ENCODE peak calls at places on chromosomes 12 and 14, in four cellular contexts. R is ovary, G is GM12878, K is transverse colon. Z is an unnamed sample.

GRCh38 chr12:16685107-16685506 is 79.1 kb upstream of the LMO3 start:
- DNase-seq in R (no peak), G (no peak), K (no peak), Z (no peak)

GRCh38 chr12:40204337-40204736 is 20.5 kb upstream of the LRRK2 start:
- DNase-seq in R (no peak), G (no peak), K (no peak), Z (no peak)

GRCh38 chr14:72708708-72709475 is 185.0 kb downstream of the DPF3 start:
- DNase-seq in R (no peak), G (no peak), K (no peak), Z (no peak)

GRCh38 chr12:77493769-77494168 is 336.9 kb upstream of the NAV3 start:
- DNase-seq in R (no peak), G (no peak), K (no peak), Z (no peak)

GRCh38 chr14:105465209-105466031 is 9.2 kb upstream of the CRIP2 start:
- DNase-seq in R (no peak), G (no peak), K (no peak), Z (no peak)

GRCh38 chr12:90211017-90211416 is 502.4 kb upstream of the ATP2B1 start:
- DNase-seq in R (no peak), G (no peak), K (no peak), Z (no peak)

GRCh38 chr14:98957211-98958047 is 314.6 kb downstream of the BCL11B start:
- DNase-seq in R (peak; percentile 59), G (no peak), K (peak; percentile 51), Z (peak; percentile 86)

GRCh38 chr14:46472261-46472660 is 179.3 kb downstream of the RPL10L start:
- DNase-seq in R (no peak), G (no peak), K (no peak), Z (no peak)

GRCh38 chr14:57749267-57749666 is 116.6 kb downstream of the SLC35F4 start:
- DNase-seq in R (no peak), G (no peak), K (no peak), Z (no peak)

GRCh38 chr14:99968156-99968920 is 96.9 kb upstream of the EVL start:
- DNase-seq in R (no peak), G (no peak), K (no peak), Z (no peak)

GRCh38 chr12:92445253-92446081 is 257.3 kb upstream of the PLEKHG7 start:
- DNase-seq in R (no peak), G (peak; percentile 97), K (peak; percentile 47), Z (no peak)

GRCh38 chr14:78638926-78639325 is 468.8 kb downstream of the NRXN3 start:
- DNase-seq in R (no peak), G (no peak), K (no peak), Z (no peak)

GRCh38 chr12:43730283-43730682 is 28.3 kb downstream of the PUS7L start:
- DNase-seq in R (no peak), G (no peak), K (no peak), Z (no peak)

GRCh38 chr12:54279632-54280400 is at the start of gene CBX5:
- DNase-seq in R (peak; percentile 100), G (peak; percentile 98), K (peak; percentile 99), Z (peak; percentile 100)
- TF ChIP-seq EP300 in R (no peak), G (no peak), K (no peak), Z (no peak)

DNA sequence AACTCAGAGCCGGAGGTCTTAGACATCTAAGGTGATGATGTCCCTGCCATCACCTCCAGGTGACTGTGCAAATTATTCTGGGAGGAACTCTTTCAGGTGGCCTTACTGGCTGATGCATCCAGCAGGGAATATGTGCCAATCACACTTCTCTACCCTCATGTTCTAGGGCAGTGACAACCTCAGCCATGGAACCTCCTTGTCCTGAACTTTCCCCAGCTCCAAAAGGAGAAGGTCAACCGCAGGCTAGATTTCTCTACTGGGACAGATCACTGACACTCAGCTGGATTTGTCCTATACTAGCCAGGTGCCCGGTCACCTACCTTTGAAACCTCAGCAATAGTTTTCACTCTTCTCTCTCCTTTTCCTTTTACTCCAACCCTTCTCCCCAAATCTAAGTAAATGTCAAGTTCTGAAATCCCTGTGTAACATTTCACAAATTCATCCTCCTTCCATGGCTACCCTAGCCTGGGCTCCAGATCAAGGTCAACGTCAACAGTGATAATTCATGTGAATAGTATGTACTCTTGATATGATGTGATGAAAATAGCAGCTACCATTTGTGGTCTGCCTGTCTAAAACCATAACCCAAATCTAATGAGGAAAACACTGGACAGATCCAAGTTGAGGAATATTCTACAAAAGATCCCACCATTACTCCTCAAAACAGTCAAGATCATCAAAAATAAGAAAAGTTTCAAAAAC is 115.0 kb upstream of the EGLN3 start:
- DNase-seq in R (no peak), G (no peak), K (no peak), Z (no peak)
- TF ChIP-seq EP300 in R (no peak), G (no peak), K (no peak), Z (no peak)

GRCh38 chr12:104507672-104508071 is 50.9 kb downstream of the CHST11 start:
- DNase-seq in R (no peak), G (no peak), K (no peak), Z (no peak)

GRCh38 chr12:104508752-104509446 is 52.2 kb downstream of the CHST11 start:
- DNase-seq in R (no peak), G (no peak), K (no peak), Z (no peak)

GRCh38 chr12:104510145-104510872 is 53.6 kb downstream of the CHST11 start:
- DNase-seq in R (no peak), G (no peak), K (no peak), Z (no peak)

GRCh38 chr12:104513681-104514080 is 56.9 kb downstream of the CHST11 start:
- DNase-seq in R (no peak), G (no peak), K (no peak), Z (no peak)

GRCh38 chr12:104510873-104511243 is 54.1 kb downstream of the CHST11 start:
- DNase-seq in R (no peak), G (no peak), K (no peak), Z (no peak)
- TF ChIP-seq EP300 in R (no peak), G (no peak), K (no peak), Z (no peak)

GRCh38 chr12:71492604-71493003 is 53.0 kb downstream of the LGR5 start:
- DNase-seq in R (no peak), G (no peak), K (no peak), Z (no peak)
- TF ChIP-seq EP300 in R (no peak), G (no peak), K (no peak), Z (no peak)

DNA sequence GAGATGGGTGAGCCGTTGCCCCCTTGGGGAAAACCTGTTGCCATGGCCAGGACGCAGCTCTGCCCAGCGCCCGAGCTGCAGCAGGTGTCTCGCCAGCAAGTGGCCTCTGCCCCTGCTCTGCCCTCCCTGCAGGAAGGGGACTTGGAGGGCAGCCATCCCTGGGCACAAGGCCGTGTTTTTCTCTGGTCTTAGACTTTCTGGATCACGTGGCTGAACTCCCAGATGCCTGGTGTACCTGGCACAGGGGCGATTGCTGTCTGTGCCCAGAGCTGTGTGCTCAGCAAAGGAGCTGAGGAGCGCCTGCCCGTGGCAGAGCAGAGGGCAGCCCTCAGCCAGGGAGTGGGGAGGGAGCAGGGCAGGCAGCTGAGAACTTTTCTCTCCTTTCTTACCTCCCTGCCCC is 38.0 kb downstream of the TMEM63C start:
- DNase-seq in R (no peak), G (no peak), K (no peak), Z (no peak)
- TF ChIP-seq EP300 in R (no peak), G (no peak), K (no peak), Z (no peak)

DNA sequence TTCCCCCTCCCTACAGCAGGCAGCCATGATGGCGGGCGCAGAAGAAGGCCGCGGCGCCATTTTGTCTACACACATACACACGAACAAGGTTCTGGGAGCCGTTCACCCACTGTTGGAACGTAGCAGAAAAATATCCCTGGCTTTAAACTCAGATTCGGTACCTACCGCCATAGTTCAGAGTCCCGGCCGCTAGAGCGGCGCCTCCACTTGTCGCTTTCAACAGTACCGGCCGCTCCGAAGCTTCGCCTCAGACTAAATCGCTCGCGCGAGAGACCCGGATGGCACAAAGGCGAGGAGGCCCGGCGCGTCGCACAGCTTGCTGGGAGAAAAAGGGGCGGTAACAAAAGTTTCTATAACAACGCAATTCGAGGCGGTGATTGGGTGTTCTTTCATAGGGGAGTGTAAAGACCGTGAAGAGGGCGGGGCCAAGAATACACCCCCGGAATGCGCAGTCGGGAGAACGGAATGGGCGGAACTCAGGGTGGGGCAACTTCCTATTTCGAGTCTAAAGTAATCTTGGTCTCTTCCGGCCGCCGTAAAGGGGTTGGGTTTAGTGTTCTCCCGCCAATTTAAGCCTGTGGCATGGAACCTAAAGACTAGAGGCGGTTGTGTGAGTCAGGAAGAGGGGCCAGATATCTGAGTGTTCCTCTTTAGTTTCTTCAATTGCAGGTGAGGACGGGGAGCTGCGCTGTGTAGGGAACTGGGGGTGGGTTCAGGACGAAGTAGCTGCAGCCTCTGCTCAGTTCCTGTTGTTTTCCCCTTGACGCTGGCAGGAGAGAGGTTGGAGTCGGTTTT is at the start of the genes KNTC1 and RSRC2:
- DNase-seq in R (peak; percentile 96), G (peak; percentile 99), K (peak; percentile 99), Z (peak; percentile 99)
- TF ChIP-seq EP300 in R (no peak), G (no peak), K (no peak), Z (peak; percentile 34)

DNA sequence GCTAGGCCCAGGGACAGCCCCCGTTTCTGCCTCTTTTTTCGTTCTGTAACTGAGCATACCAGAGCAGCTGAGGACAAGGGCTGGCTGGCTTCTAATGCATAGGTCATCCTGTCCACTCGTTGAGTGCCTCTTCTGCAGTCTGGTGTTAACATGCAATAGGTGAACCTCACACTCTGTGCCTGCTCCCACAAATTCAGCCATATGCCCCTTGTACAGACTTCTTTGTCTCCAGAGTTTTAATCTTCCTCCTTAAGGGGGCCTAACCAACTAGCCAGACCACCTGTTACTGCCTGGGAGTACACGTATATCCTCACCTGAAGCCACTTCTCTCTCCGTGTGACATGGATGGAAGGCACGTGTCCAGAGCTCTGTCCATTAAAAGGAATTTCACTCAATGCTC is 111.1 kb downstream of the SLC15A4 start:
- DNase-seq in R (no peak), G (no peak), K (no peak), Z (no peak)
- TF ChIP-seq EP300 in R (no peak), G (no peak), K (no peak), Z (no peak)